ENCODE peak calls at places on chromosomes 7 and 10, in four cellular contexts. One of them, this sample, is unnamed.
A peak's percentile ranks its signal among the peaks of the same experiment; 100 is the strongest.

GRCh38 chr7:63953181-63953580 is 45.5 kb upstream of the ZNF722 start:
- DNase-seq in HL-60: no peak
- DNase-seq in GM12878: no peak
- DNase-seq in K562: no peak
- DNase-seq in this sample: no peak

GRCh38 chr7:149725916-149726315 is 47.5 kb downstream of the ZNF467 start:
- DNase-seq in GM12878: no peak
- DNase-seq in K562: no peak
- DNase-seq in HL-60: no peak
- DNase-seq in this sample: no peak

GRCh38 chr10:12135631-12136030 is 6.2 kb downstream of the SEC61A2 start:
- DNase-seq in HL-60: no peak
- DNase-seq in K562: no peak
- DNase-seq in GM12878: no peak
- DNase-seq in this sample: no peak

GRCh38 chr7:158428131-158428841 is 159.3 kb downstream of the PTPRN2 start:
- DNase-seq in K562: no peak
- DNase-seq in HL-60: no peak
- DNase-seq in GM12878: no peak
- DNase-seq in this sample: no peak

GRCh38 chr7:155090647-155091046 is 20.5 kb downstream of the HTR5A start:
- DNase-seq in GM12878: no peak
- DNase-seq in HL-60: no peak
- DNase-seq in K562: no peak
- DNase-seq in this sample: no peak

GRCh38 chr10:13882112-13882711 is 295.4 kb downstream of the PRPF18 start:
- DNase-seq in K562: no peak
- DNase-seq in GM12878: no peak
- DNase-seq in HL-60: peak; percentile 65
- DNase-seq in this sample: no peak

GRCh38 chr10:12844796-12845524 is 156.6 kb downstream of the CCDC3 start:
- DNase-seq in K562: no peak
- DNase-seq in HL-60: no peak
- DNase-seq in GM12878: no peak
- DNase-seq in this sample: no peak

GRCh38 chr7:48665361-48666135 is 258.8 kb upstream of the CDC14C start:
- DNase-seq in GM12878: no peak
- DNase-seq in HL-60: no peak
- DNase-seq in K562: no peak
- DNase-seq in this sample: no peak

GRCh38 chr10:105148921-105149320 is 507.8 kb downstream of the SORCS3 start:
- DNase-seq in HL-60: no peak
- DNase-seq in GM12878: no peak
- DNase-seq in K562: no peak
- DNase-seq in this sample: no peak

GRCh38 chr10:77837248-77837924 is 89.2 kb downstream of the DLG5 start:
- DNase-seq in K562: peak; percentile 62
- DNase-seq in HL-60: peak; percentile 58
- DNase-seq in GM12878: peak; percentile 68
- DNase-seq in this sample: peak; percentile 88

DNA sequence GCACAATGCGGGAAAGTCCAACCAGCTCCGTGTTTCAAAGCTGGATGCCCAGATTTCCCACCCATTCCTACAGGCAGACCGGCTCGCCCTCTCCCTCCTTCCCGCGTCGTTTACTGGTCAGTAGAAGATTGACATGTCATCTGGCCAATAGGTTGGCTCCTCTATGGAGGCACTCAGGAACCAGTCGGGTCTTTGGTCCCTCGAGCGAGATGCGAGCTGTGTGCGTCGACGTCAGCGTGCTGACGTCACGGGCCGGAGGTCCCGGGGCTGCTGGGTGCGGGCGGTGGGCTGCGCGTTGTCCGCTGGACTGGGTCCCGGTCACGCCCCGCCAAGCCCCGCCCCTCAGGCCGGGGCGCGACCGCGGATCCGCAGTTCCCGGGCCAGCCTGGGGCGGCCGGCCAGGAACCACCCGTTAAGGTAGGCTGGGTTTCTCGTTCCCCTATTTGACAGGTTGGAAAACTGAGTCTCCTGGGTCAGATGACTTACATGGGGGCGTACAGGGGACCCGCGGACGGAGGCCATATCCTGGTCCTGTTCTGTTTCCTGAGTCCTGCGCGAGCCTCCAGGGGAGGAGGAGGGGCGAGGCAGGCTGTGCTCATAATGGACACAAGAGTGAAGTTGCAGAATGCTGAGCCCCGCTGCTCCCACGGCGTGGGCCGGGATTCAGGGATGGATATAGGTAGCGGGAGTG is at the start of gene STARD3NL:
- DNase-seq in GM12878: peak; percentile 100
- DNase-seq in HL-60: peak; percentile 100
- DNase-seq in K562: peak; percentile 97
- DNase-seq in this sample: peak; percentile 68
- TF ChIP-seq POLR2AphosphoS5 in GM12878: peak; percentile 69
- TF ChIP-seq POLR2AphosphoS5 in HL-60: peak; percentile 35
- TF ChIP-seq POLR2AphosphoS5 in K562: peak; percentile 27
- TF ChIP-seq POLR2AphosphoS5 in this sample: peak; percentile 55

DNA sequence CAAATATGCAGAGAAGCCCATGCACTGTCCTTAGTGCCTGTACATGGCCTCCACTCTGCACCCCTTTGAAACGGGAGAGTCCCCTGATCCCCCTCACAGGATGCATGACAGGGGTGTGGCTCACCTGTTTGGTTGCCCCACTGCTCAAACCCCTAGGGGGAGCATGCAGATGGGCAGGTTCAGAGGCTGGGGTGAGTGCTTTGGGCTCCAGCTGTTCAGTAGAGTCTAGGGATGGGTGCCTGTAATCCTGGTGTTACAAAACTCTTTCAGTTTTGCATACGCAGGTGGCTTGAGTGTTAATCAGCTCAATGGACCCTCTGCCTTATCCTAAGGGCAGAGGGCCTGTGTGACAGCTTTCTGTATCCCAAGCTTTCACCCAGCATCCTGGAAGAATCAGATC is 7.8 kb upstream of the SFTPA1 start:
- DNase-seq in K562: no peak
- DNase-seq in GM12878: no peak
- DNase-seq in HL-60: no peak
- DNase-seq in this sample: no peak
- TF ChIP-seq SPI1 in K562: no peak
- TF ChIP-seq SPI1 in GM12878: no peak
- TF ChIP-seq SPI1 in HL-60: no peak
- TF ChIP-seq SPI1 in this sample: no peak

GRCh38 chr7:2117681-2118045 is 115.1 kb downstream of the MAD1L1 start:
- DNase-seq in K562: no peak
- DNase-seq in GM12878: no peak
- DNase-seq in HL-60: no peak
- DNase-seq in this sample: no peak

GRCh38 chr7:2115739-2116065 is 117.0 kb downstream of the MAD1L1 start:
- DNase-seq in GM12878: no peak
- DNase-seq in HL-60: peak; percentile 70
- DNase-seq in K562: no peak
- DNase-seq in this sample: no peak

GRCh38 chr7:2116903-2117680 is 115.7 kb downstream of the MAD1L1 start:
- DNase-seq in HL-60: no peak
- DNase-seq in K562: no peak
- DNase-seq in GM12878: no peak
- DNase-seq in this sample: no peak

GRCh38 chr7:2114926-2115738 is 117.6 kb downstream of the MAD1L1 start:
- DNase-seq in K562: no peak
- DNase-seq in GM12878: no peak
- DNase-seq in HL-60: no peak
- DNase-seq in this sample: no peak

DNA sequence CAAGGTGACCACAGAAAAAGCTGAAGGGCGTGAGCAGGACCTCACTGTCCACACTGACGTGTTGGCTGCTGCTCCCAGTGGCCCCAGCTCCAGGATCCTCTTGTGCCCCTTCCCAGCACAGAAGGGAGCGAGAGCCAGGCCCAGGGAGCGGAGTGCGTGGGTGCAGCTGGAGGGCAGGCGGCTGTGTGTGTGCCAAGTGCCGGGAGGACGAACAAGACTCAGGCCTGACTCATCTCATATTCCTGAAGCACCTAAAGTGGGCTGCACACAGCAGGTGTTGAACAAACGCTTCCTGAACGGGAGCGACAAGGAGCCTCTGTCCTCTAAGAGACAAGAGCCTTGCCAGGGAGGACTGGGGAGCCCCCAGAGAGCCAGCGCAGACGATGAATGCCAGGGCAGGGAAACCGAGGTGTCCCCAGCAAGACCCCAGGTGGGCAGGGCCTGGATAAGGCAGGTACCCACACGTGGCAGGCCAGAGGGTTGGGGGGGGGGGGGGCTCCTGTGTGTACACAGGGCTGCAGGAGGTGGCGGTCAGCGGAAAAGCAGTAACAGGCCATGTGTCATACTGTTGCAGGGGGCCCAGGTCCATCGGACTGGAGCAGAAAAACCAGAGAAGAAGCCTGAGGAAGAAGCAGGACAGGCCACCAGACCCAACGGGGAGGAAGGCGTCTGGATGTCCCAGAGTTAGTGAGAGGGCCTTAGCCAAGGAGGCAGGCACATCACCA is 116.5 kb downstream of the MAD1L1 start:
- DNase-seq in HL-60: no peak
- DNase-seq in GM12878: no peak
- DNase-seq in K562: no peak
- DNase-seq in this sample: no peak
- TF ChIP-seq POLR2AphosphoS5 in HL-60: no peak
- TF ChIP-seq POLR2AphosphoS5 in GM12878: no peak
- TF ChIP-seq POLR2AphosphoS5 in K562: no peak
- TF ChIP-seq POLR2AphosphoS5 in this sample: no peak

GRCh38 chr10:46035923-46036849 is 5.8 kb upstream of the NCOA4 start:
- DNase-seq in K562: no peak
- DNase-seq in HL-60: peak; percentile 34
- DNase-seq in GM12878: no peak
- DNase-seq in this sample: no peak

GRCh38 chr10:46037107-46037900 is 6.9 kb upstream of the NCOA4 start:
- DNase-seq in K562: no peak
- DNase-seq in GM12878: no peak
- DNase-seq in HL-60: no peak
- DNase-seq in this sample: no peak

GRCh38 chr10:46042527-46042926 is 3.5 kb downstream of the MSMB start:
- DNase-seq in K562: no peak
- DNase-seq in GM12878: no peak
- DNase-seq in HL-60: no peak
- DNase-seq in this sample: no peak

GRCh38 chr10:46040004-46040403 is 6.1 kb downstream of the MSMB start:
- DNase-seq in GM12878: no peak
- DNase-seq in HL-60: no peak
- DNase-seq in K562: no peak
- DNase-seq in this sample: no peak
- TF ChIP-seq SPI1 in GM12878: no peak
- TF ChIP-seq SPI1 in HL-60: no peak
- TF ChIP-seq SPI1 in K562: no peak
- TF ChIP-seq SPI1 in this sample: no peak